ENCODE peak calls at places on chromosomes 7 and 10, in six cellular contexts. H is K562, W is stomach, O is sigmoid colon, X is prostate gland, E is Panc1. T is an unnamed sample.

GRCh38 chr7:112587504-112587903 is 106.7 kb downstream of the LSMEM1 start:
- DNase-seq in X (no peak), E (no peak), W (no peak), H (no peak), O (no peak), T (no peak)

GRCh38 chr10:116371737-116372136 is 47.5 kb downstream of the CCDC172 start:
- DNase-seq in O (no peak), W (no peak), X (no peak), E (no peak), H (no peak), T (no peak)

GRCh38 chr7:153835712-153836265 is 216.4 kb upstream of the DPP6 start:
- DNase-seq in W (no peak), O (peak; percentile 71), X (no peak), H (no peak), E (no peak), T (no peak)

GRCh38 chr10:67666416-67667043 is 29.5 kb downstream of the CTNNA3 start:
- DNase-seq in X (no peak), O (no peak), E (peak; percentile 36), W (no peak), H (peak; percentile 38), T (no peak)

GRCh38 chr7:131042269-131043160 is 285.2 kb upstream of the MKLN1 start:
- DNase-seq in X (no peak), E (no peak), W (no peak), H (no peak), O (no peak), T (no peak)

GRCh38 chr7:78284945-78285344 is 486.4 kb downstream of the PHTF2 start:
- DNase-seq in O (no peak), H (no peak), X (no peak), W (no peak), E (no peak), T (no peak)

GRCh38 chr10:127878474-127879055 is 14.2 kb downstream of the CLRN3 start:
- DNase-seq in E (no peak), X (no peak), O (no peak), W (no peak), H (no peak), T (no peak)

GRCh38 chr7:32378991-32379390 is 111.2 kb downstream of the LSM5 start:
- DNase-seq in E (no peak), X (no peak), H (no peak), W (no peak), O (no peak), T (no peak)

GRCh38 chr10:130807721-130808120 is 503.8 kb downstream of the TCERG1L start:
- DNase-seq in O (no peak), W (no peak), X (no peak), E (no peak), H (no peak), T (peak; percentile 69)

GRCh38 chr10:123100030-123100762 is 35.6 kb upstream of the HMX3 start:
- DNase-seq in H (peak; percentile 57), O (no peak), X (no peak), E (no peak), W (no peak), T (no peak)

GRCh38 chr7:4712371-4713182 is 30.5 kb downstream of the FOXK1 start:
- DNase-seq in O (no peak), H (peak; percentile 52), X (peak; percentile 43), E (peak; percentile 60), W (no peak), T (no peak)

GRCh38 chr10:76939862-76940495 is 697.6 kb downstream of the KCNMA1 start:
- DNase-seq in X (no peak), O (no peak), H (no peak), E (no peak), W (no peak), T (no peak)

GRCh38 chr7:41993173-41993867 is 243.7 kb downstream of the GLI3 start:
- DNase-seq in X (no peak), O (no peak), W (no peak), E (no peak), H (no peak), T (no peak)

GRCh38 chr7:69211739-69212138 is 386.5 kb upstream of the AUTS2 start:
- DNase-seq in E (no peak), X (no peak), W (no peak), H (no peak), O (no peak), T (no peak)

GRCh38 chr10:102455893-102456471 is 4.6 kb upstream of the C10orf95 start:
- DNase-seq in W (no peak), O (no peak), E (no peak), H (no peak), X (no peak), T (no peak)

DNA sequence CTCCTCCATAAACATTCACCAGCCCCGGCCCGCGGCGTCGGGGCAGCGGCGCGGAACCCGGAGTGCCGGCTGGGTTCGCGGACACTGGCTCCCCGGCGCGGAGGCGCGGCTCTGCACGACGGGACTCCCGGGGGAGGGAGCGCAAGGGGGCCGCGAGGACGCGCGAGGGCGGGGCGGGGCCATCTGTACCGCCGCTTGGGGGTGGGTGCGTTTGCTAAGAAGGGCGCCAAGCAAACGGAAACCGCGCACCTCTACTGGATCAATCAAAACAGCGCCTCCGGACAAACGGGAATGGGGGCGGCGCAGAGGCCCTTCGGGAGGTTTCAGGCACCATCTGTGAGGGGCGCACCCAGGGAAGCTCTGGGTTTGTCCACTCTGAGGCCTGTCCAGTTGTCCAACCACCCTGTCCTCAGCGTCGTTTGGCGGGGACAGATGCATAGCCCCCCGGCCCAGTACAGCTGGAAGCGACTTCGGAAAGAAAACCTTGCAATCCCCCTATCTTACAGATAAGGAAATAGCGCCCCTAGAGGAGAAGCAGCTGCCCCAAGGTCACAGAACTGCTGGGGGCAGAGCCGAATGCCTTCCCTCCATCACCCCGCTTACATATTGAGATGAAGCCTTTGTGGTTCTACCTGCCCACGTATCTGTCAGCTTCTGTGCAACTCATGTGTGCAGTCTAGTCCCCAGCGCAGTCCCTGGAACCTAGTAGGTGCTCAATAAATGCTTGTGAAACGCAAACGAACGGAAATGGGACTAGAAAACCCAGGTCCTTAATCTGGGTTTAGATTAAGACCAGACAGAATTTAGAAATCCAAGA is 10.7 kb upstream of the SLIT1 start:
- DNase-seq in O (peak; percentile 69), W (peak; percentile 47), H (peak; percentile 77), X (peak; percentile 52), E (peak; percentile 36), T (no peak)
- TF ChIP-seq POLR2AphosphoS5 in O (no peak), W (no peak), H (no peak), X (no peak), E (no peak), T (no peak)

DNA sequence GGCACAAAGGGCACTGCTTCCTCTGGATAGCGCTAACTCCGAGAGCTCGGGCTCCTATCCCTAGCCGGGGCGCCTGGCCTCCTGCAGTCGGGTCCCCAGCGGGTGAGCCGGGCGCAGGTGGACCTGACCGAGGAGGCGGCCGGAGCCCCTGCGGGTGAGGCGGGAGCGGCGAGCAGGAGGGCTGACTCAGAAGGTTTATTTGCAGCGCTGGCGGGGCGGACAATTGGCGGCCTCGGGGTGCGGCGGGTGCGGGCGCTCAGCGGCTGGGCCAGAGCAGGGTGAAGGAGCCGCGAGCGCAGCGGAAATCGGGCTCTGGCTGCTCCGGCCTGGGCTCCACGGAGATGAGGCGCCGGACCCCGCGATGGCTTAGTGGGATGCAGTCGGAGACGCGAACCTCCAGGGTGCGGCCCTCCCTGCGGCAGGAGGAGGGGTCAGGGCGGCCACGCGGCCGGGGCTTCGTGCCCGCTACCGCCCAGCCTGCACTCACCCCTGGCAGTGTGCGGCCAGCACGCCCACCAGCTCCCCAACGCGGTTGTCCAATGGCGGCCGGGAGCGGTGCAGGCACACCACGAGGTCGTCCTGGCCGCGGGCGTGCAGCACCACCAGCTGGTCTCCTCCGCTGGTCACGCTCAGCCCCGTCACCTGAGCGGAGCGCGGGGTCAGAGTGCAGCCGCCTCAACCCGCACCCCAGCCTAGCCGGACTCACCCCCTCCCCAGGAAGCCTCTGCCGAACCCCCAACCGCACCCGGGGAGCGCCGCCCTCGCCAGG is 16.1 kb downstream of the MYO1G start:
- DNase-seq in H (no peak), W (peak; percentile 36), X (no peak), E (no peak), O (no peak), T (peak; percentile 79)
- H3K4me3 ChIP-seq in H (no peak overlapping the region), W (peak overlapping the region; percentile 57), X (peak overlapping the region; percentile 26), E (peak overlapping the region; percentile 36), O (peak overlapping the region; percentile 49), T (peak overlapping the region; percentile 52)

GRCh38 chr10:103792547-103792946 is 62.8 kb downstream of the SH3PXD2A start:
- DNase-seq in X (no peak), E (no peak), W (no peak), O (no peak), H (no peak), T (no peak)

GRCh38 chr10:103793429-103793828 is 61.9 kb downstream of the SH3PXD2A start:
- DNase-seq in O (no peak), W (no peak), E (no peak), X (no peak), H (no peak), T (peak; percentile 37)

GRCh38 chr10:103795634-103796265 is 59.6 kb downstream of the SH3PXD2A start:
- DNase-seq in H (no peak), O (peak; percentile 82), X (no peak), W (no peak), E (no peak), T (peak; percentile 40)

GRCh38 chr10:103793920-103794883 is 61.2 kb downstream of the SH3PXD2A start:
- DNase-seq in H (no peak), X (peak; percentile 85), W (peak; percentile 92), O (peak; percentile 77), E (no peak), T (peak; percentile 56)

GRCh38 chr10:103794996-103795395 is 60.4 kb downstream of the SH3PXD2A start:
- DNase-seq in E (no peak), H (no peak), X (no peak), W (no peak), O (no peak), T (no peak)
- TF ChIP-seq POLR2AphosphoS5 in E (no peak), H (no peak), X (no peak), W (no peak), O (no peak), T (no peak)

GRCh38 chr10:13769926-13770325 is 183.2 kb downstream of the PRPF18 start:
- DNase-seq in O (no peak), H (no peak), W (no peak), X (peak; percentile 10), E (no peak), T (no peak)
- H3K4me3 ChIP-seq in O (no peak overlapping the region), H (no peak overlapping the region), W (no peak overlapping the region), X (no peak overlapping the region), E (no peak overlapping the region), T (no peak overlapping the region)

T was measured in suprapubic skin.